ENCODE peak calls at places on chromosomes 12 and 14, in nine cellular contexts. C is foreskin fibroblast, W is fibroblast of mammary gland, Y is pancreas, P is brain microvascular endothelial cell, L is colonic mucosa, Z is DND-41, O is astrocyte, J is upper lobe of left lung. V is an unnamed sample.

GRCh38 chr12:50615534-50616296 is 110.9 kb downstream of the DIP2B start:
- DNase-seq in O (peak; percentile 63), J (no peak), L (no peak), P (no peak), W (no peak), Z (no peak), C (no peak), Y (no peak), V (no peak)

GRCh38 chr14:94122438-94122837 is 7.0 kb downstream of the IFI27L2 start:
- DNase-seq in C (no peak), Y (no peak), O (no peak), Z (no peak), W (no peak), P (no peak), J (no peak), L (peak; percentile 7), V (peak; percentile 5)

GRCh38 chr12:52380271-52380694 is 5.2 kb downstream of the KRT84 start:
- DNase-seq in J (peak; percentile 77), P (peak; percentile 25), Z (peak; percentile 18), L (peak; percentile 34), W (peak; percentile 29), C (no peak), Y (peak; percentile 27), O (no peak), V (no peak)

GRCh38 chr12:40145896-40146295 is 40.0 kb upstream of the SLC2A13 start:
- DNase-seq in J (no peak), C (no peak), Z (no peak), Y (no peak), P (no peak), L (no peak), O (no peak), W (no peak), V (peak; percentile 77)

GRCh38 chr14:72621387-72622065 is 272.4 kb downstream of the DPF3 start:
- DNase-seq in Y (no peak), W (no peak), P (no peak), J (no peak), C (no peak), L (peak; percentile 7), Z (no peak), O (no peak), V (no peak)

GRCh38 chr12:69275471-69275891 is 36.1 kb downstream of the CPSF6 start:
- DNase-seq in O (no peak), W (peak; percentile 15), J (no peak), C (no peak), P (no peak), L (no peak), Z (no peak), Y (no peak), V (no peak)

GRCh38 chr12:123057505-123058265 is 77.2 kb downstream of the ARL6IP4 start:
- DNase-seq in J (peak; percentile 81), L (no peak), C (no peak), Y (no peak), P (no peak), W (no peak), O (no peak), Z (no peak), V (no peak)

GRCh38 chr12:121738340-121738858 is 25.8 kb downstream of the TMEM120B start:
- DNase-seq in Z (no peak), W (no peak), O (no peak), L (no peak), P (no peak), Y (no peak), J (no peak), C (no peak), V (no peak)

GRCh38 chr12:121770802-121771625 is 22.5 kb downstream of the RHOF start:
- DNase-seq in O (no peak), P (no peak), Z (no peak), C (no peak), L (no peak), Y (no peak), W (no peak), J (peak; percentile 72), V (no peak)

GRCh38 chr12:76984566-76984965 is 80.8 kb downstream of the E2F7 start:
- DNase-seq in L (no peak), C (no peak), J (peak; percentile 76), Z (no peak), Y (no peak), O (no peak), P (no peak), W (no peak), V (no peak)

GRCh38 chr12:110002691-110003515 is 3.7 kb downstream of the ANKRD13A start:
- DNase-seq in O (peak; percentile 40), C (peak; percentile 48), L (no peak), Z (no peak), W (peak; percentile 49), P (no peak), Y (no peak), J (no peak), V (no peak)

GRCh38 chr14:75389679-75390078 is 38.1 kb upstream of the JDP2 start:
- DNase-seq in L (no peak), Y (no peak), J (no peak), Z (no peak), C (peak; percentile 38), W (peak; percentile 19), O (peak; percentile 6), P (no peak), V (peak; percentile 15)

GRCh38 chr12:26471560-26471959 is 276.2 kb downstream of the SSPN start:
- DNase-seq in Y (no peak), Z (no peak), W (peak; percentile 18), P (peak; percentile 13), J (no peak), L (no peak), C (peak; percentile 25), O (peak; percentile 63), V (peak; percentile 9)

GRCh38 chr14:77322209-77322902 is 1.5 kb downstream of the GSTZ1 start:
- DNase-seq in L (no peak), W (no peak), O (no peak), P (no peak), J (no peak), Y (no peak), Z (no peak), C (no peak), V (no peak)
- H3K4me3 ChIP-seq in L (peak overlapping the region; percentile 100), W (peak overlapping the region; percentile 79), O (peak overlapping the region; percentile 87), P (peak overlapping the region; percentile 83), J (peak overlapping the region; percentile 100), Y (peak overlapping the region; percentile 99), Z (peak overlapping the region; percentile 93), C (peak overlapping the region; percentile 96), V (peak overlapping the region; percentile 85)

GRCh38 chr12:41190360-41190759 is 2.2 kb downstream of the PDZRN4 start:
- DNase-seq in Z (no peak), L (no peak), O (peak; percentile 6), J (no peak), P (peak; percentile 34), C (peak; percentile 3), W (peak; percentile 35), Y (no peak), V (no peak)

GRCh38 chr12:41189395-41190251 is 1.5 kb downstream of the PDZRN4 start:
- DNase-seq in Z (no peak), P (no peak), O (no peak), W (peak; percentile 13), J (peak; percentile 65), Y (no peak), C (no peak), L (no peak), V (no peak)

GRCh38 chr12:41188058-41188840 is at the start of gene PDZRN4:
- DNase-seq in Y (no peak), L (no peak), Z (no peak), W (no peak), J (peak; percentile 87), P (no peak), O (no peak), C (no peak), V (peak; percentile 3)

GRCh38 chr12:41185946-41186345 is 2.2 kb upstream of the PDZRN4 start:
- DNase-seq in Y (no peak), O (no peak), L (no peak), J (no peak), Z (no peak), W (peak; percentile 56), P (no peak), C (no peak), V (no peak)

GRCh38 chr12:41188841-41189394 is 798 bp downstream of the PDZRN4 start:
- DNase-seq in L (no peak), Z (no peak), O (no peak), W (no peak), P (no peak), C (no peak), J (no peak), Y (no peak), V (no peak)
- H3K4me3 ChIP-seq in L (no peak overlapping the region), Z (no peak overlapping the region), O (peak overlapping the region; percentile 28), W (no peak overlapping the region), P (no peak overlapping the region), C (no peak overlapping the region), J (peak overlapping the region; percentile 47), Y (no peak overlapping the region), V (no peak overlapping the region)

GRCh38 chr12:124565071-124565491 is 2.3 kb downstream of the NCOR2 start:
- DNase-seq in Y (peak; percentile 50), L (no peak), C (no peak), W (peak; percentile 31), P (no peak), Z (no peak), J (peak; percentile 82), O (no peak), V (no peak)
- H3K4me3 ChIP-seq in Y (no peak overlapping the region), L (no peak overlapping the region), C (no peak overlapping the region), W (peak overlapping the region; percentile 80), P (peak overlapping the region; percentile 82), Z (peak overlapping the region; percentile 96), J (peak overlapping the region; percentile 97), O (peak overlapping the region; percentile 50), V (peak overlapping the region; percentile 98)

DNA sequence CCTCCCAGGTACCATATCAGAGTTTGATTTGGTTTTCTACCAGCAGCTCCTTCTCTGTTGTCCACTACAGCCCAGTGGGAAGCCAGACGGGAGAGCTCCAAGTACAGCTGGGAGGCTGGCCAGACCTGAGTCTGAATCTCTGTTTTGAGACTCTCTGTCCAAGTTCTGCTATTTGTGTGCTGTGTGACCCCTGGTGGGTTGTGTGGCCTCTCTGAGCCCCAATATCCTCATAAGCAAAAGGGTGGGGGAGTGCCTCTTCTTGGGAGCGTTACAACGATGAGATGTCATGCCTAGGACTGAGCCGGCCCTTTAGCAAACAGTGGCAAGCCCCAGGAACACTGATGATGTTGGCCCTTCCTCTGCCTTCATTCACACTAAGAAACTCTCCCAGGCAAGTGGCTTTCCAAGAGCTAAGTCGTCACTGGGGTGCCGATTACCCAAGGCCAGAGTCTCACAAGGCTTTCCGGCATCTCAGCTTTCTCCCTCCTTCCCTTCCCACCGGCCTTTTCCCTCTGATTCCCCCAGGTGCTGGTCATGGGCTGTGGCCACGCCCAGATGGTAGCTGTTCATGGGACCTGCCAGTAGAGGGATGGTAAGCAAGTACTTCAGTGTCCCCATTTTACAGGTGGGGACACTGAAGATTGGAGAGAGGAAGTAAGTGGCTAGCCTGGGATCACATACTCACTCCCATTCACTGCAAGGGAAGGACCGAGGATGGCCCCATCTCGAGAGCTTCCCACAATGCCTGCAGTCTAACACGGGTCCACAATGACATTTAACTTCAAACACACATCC is 47.7 kb downstream of the BCL11B start:
- DNase-seq in C (no peak), O (no peak), P (no peak), W (no peak), L (no peak), Y (no peak), Z (no peak), J (no peak), V (no peak)
- H3K4me3 ChIP-seq in C (no peak overlapping the region), O (no peak overlapping the region), P (no peak overlapping the region), W (no peak overlapping the region), L (no peak overlapping the region), Y (no peak overlapping the region), Z (no peak overlapping the region), J (no peak overlapping the region), V (no peak overlapping the region)

DNA sequence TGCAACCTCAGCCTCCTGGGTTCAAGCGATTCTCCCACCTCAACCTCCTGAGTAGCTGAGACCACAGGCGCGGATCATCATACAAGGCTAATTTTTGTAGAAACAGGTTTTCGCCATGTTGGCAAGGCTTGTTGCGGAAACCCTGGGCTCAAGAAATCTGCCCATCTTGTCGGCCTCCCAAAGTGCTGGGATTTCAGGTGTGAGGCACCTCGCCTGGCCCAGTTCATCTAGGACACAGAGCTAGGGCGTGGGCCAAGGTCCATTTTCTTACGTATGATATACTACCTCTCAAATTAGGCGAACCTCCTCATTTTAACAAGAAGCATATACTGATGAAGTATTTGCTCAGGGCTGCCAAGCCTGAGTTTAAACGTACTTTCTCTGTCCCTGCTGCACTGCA is 2.1 kb downstream of the RPS29 start:
- DNase-seq in W (no peak), Y (no peak), L (no peak), P (no peak), Z (no peak), O (no peak), C (no peak), J (no peak), V (no peak)
- H3K4me3 ChIP-seq in W (peak overlapping the region; percentile 68), Y (no peak overlapping the region), L (peak overlapping the region; percentile 66), P (peak overlapping the region; percentile 99), Z (peak overlapping the region; percentile 87), O (peak overlapping the region; percentile 97), C (peak overlapping the region; percentile 84), J (peak overlapping the region; percentile 73), V (no peak overlapping the region)